ENCODE peak calls at places on chromosomes 5 and 9, in seven cellular contexts. H, M, B, D, X, Y and K are unnamed samples.
A peak's percentile ranks its signal among the peaks of the same experiment; 100 is the strongest.

GRCh38 chr5:75395277-75395676 is 58.3 kb downstream of the HMGCR start:
- DNase-seq in Y (peak; percentile 16), H (no peak), D (no peak), M (no peak), B (no peak), X (no peak), K (no peak)

GRCh38 chr5:29069104-29069402 is 2030.7 kb upstream of the CDH9 start:
- DNase-seq in M (no peak), Y (no peak), X (no peak), H (no peak), D (no peak), B (no peak), K (no peak)

GRCh38 chr9:26058111-26058895 is 380.1 kb upstream of the TUSC1 start:
- DNase-seq in X (no peak), H (no peak), D (peak; percentile 53), M (no peak), Y (no peak), B (no peak), K (no peak)

GRCh38 chr5:178115835-178116405 is 2.6 kb downstream of the N4BP3 start:
- DNase-seq in Y (no peak), D (no peak), M (no peak), X (no peak), B (no peak), H (no peak), K (no peak)

GRCh38 chr5:144369001-144369400 is 198.3 kb downstream of the KCTD16 start:
- DNase-seq in M (no peak), H (no peak), Y (no peak), B (no peak), X (no peak), D (peak; percentile 57), K (no peak)

GRCh38 chr9:105007143-105007542 is 79.2 kb upstream of the ABCA1 start:
- DNase-seq in M (peak; percentile 25), Y (peak; percentile 68), D (peak; percentile 81), X (peak; percentile 97), H (no peak), B (no peak), K (peak; percentile 93)

GRCh38 chr9:31323726-31324444 is 1060.6 kb upstream of the ACO1 start:
- DNase-seq in M (no peak), H (no peak), D (no peak), B (no peak), Y (no peak), X (no peak), K (no peak)

GRCh38 chr9:34579097-34579818 is 10.3 kb downstream of the CNTFR start:
- DNase-seq in X (no peak), Y (no peak), B (no peak), H (no peak), M (no peak), D (no peak), K (no peak)

GRCh38 chr5:175706499-175706898 is 48.6 kb downstream of the HRH2 start:
- DNase-seq in D (no peak), B (no peak), Y (no peak), H (no peak), M (no peak), X (no peak), K (no peak)

GRCh38 chr9:36597412-36598178 is 24.9 kb downstream of the MELK start:
- DNase-seq in H (no peak), D (peak; percentile 67), Y (peak; percentile 73), X (peak; percentile 65), B (no peak), M (no peak), K (peak; percentile 80)

GRCh38 chr5:29079771-29080170 is 2041.4 kb upstream of the CDH9 start:
- DNase-seq in D (no peak), B (no peak), Y (peak; percentile 12), X (no peak), H (no peak), M (peak; percentile 3), K (no peak)

GRCh38 chr5:64214152-64214551 is 48.5 kb downstream of the RNF180 start:
- DNase-seq in Y (no peak), X (no peak), H (no peak), B (no peak), M (no peak), D (no peak), K (no peak)

GRCh38 chr5:7916171-7916804 is 47.3 kb downstream of the MTRR start:
- DNase-seq in B (no peak), M (no peak), D (peak; percentile 11), Y (no peak), X (no peak), H (no peak), K (no peak)

GRCh38 chr9:37036237-37037136 is 2.4 kb upstream of the PAX5 start:
- DNase-seq in H (no peak), D (peak; percentile 48), M (no peak), Y (no peak), X (no peak), B (peak; percentile 77), K (peak; percentile 33)

GRCh38 chr9:101387871-101388506 is 3.2 kb upstream of the BAAT start:
- DNase-seq in D (peak; percentile 67), B (no peak), X (peak; percentile 49), M (peak; percentile 34), Y (peak; percentile 82), H (no peak), K (peak; percentile 58)

GRCh38 chr5:92835712-92836111 is 745.3 kb downstream of the NR2F1-AS1 start:
- DNase-seq in Y (no peak), D (no peak), B (no peak), M (no peak), X (no peak), H (no peak), K (no peak)

GRCh38 chr5:6713274-6714181 is at the start of gene TENT4A:
- DNase-seq in M (no peak), Y (peak; percentile 6), B (peak; percentile 62), X (no peak), D (peak; percentile 41), H (no peak), K (no peak)

GRCh38 chr5:64147849-64148441 is 17.7 kb upstream of the RNF180 start:
- DNase-seq in H (no peak), X (peak; percentile 57), M (peak; percentile 59), D (peak; percentile 82), Y (peak; percentile 44), B (no peak), K (peak; percentile 61)

GRCh38 chr5:57832873-57833272 is 350.3 kb upstream of the ACTBL2 start:
- DNase-seq in M (no peak), Y (no peak), H (no peak), X (no peak), B (no peak), D (peak; percentile 80), K (peak; percentile 50)

GRCh38 chr5:174503461-174504265 is 220.7 kb upstream of the MSX2 start:
- DNase-seq in X (no peak), B (no peak), H (no peak), Y (peak; percentile 37), M (peak; percentile 82), D (peak; percentile 66), K (peak; percentile 68)

GRCh38 chr5:142151436-142152382 is 43.1 kb downstream of the NDFIP1 start:
- DNase-seq in H (peak; percentile 12), Y (peak; percentile 77), D (peak; percentile 82), X (peak; percentile 79), M (peak; percentile 78), B (no peak), K (peak; percentile 91)